ENCODE peak calls at places on chromosome 2, in six cellular contexts. One of them, this sample, is unnamed.

GRCh38 chr2:109247340-109247739 is 118.3 kb downstream of the SH3RF3 start:
- DNase-seq in AG08396: no peak
- DNase-seq in NCI-H774: no peak
- DNase-seq in breast epithelium: no peak
- DNase-seq in MCF 10A: no peak
- DNase-seq in NCI-H524 treated with DMSO at 0.1 percent for 48 hours: no peak
- DNase-seq in this sample: no peak

GRCh38 chr2:57842531-57842930 is 204.1 kb upstream of the VRK2 start:
- DNase-seq in AG08396: peak
- DNase-seq in NCI-H774: no peak
- DNase-seq in breast epithelium: no peak
- DNase-seq in MCF 10A: peak
- DNase-seq in NCI-H524 treated with DMSO at 0.1 percent for 48 hours: no peak
- DNase-seq in this sample: no peak

GRCh38 chr2:82879803-82880202 is 1579.3 kb downstream of the SUCLG1 start:
- DNase-seq in AG08396: no peak
- DNase-seq in NCI-H774: no peak
- DNase-seq in breast epithelium: no peak
- DNase-seq in MCF 10A: no peak
- DNase-seq in NCI-H524 treated with DMSO at 0.1 percent for 48 hours: no peak
- DNase-seq in this sample: no peak

GRCh38 chr2:112541315-112542122 is 746 bp upstream of the POLR1B start:
- DNase-seq in AG08396: peak
- DNase-seq in NCI-H774: peak
- DNase-seq in breast epithelium: peak
- DNase-seq in MCF 10A: no peak
- DNase-seq in NCI-H524 treated with DMSO at 0.1 percent for 48 hours: no peak
- DNase-seq in this sample: peak

GRCh38 chr2:9644021-9644420 is 13.2 kb upstream of the YWHAQ start:
- DNase-seq in AG08396: no peak
- DNase-seq in NCI-H774: no peak
- DNase-seq in breast epithelium: no peak
- DNase-seq in MCF 10A: no peak
- DNase-seq in NCI-H524 treated with DMSO at 0.1 percent for 48 hours: no peak
- DNase-seq in this sample: no peak

GRCh38 chr2:33131108-33131507 is 184.4 kb downstream of the LTBP1 start:
- DNase-seq in AG08396: no peak
- DNase-seq in NCI-H774: no peak
- DNase-seq in breast epithelium: no peak
- DNase-seq in MCF 10A: no peak
- DNase-seq in NCI-H524 treated with DMSO at 0.1 percent for 48 hours: no peak
- DNase-seq in this sample: no peak

GRCh38 chr2:232103140-232103737 is 141.7 kb downstream of the DIS3L2 start:
- DNase-seq in AG08396: no peak
- DNase-seq in NCI-H774: no peak
- DNase-seq in breast epithelium: no peak
- DNase-seq in MCF 10A: peak
- DNase-seq in NCI-H524 treated with DMSO at 0.1 percent for 48 hours: no peak
- DNase-seq in this sample: no peak

GRCh38 chr2:30628341-30628740 is 178.9 kb downstream of the CAPN13 start:
- DNase-seq in AG08396: no peak
- DNase-seq in NCI-H774: no peak
- DNase-seq in breast epithelium: no peak
- DNase-seq in MCF 10A: peak
- DNase-seq in NCI-H524 treated with DMSO at 0.1 percent for 48 hours: no peak
- DNase-seq in this sample: no peak

This sample was measured in DND-41.